ENCODE peak calls at places on chromosomes 5 and 9, in four cellular contexts. One of them, this sample, is unnamed.

GRCh38 chr9:35051069-35051967 is 21.1 kb downstream of the VCP start:
- DNase-seq in tibial artery: no peak
- DNase-seq in GM23338: peak
- DNase-seq in GM12865: peak
- DNase-seq in this sample: peak

GRCh38 chr5:154421868-154422267 is 23.9 kb upstream of the SAP30L start:
- DNase-seq in tibial artery: no peak
- DNase-seq in GM23338: peak
- DNase-seq in GM12865: peak
- DNase-seq in this sample: no peak

GRCh38 chr9:9170735-9171134 is 1371.2 kb upstream of the DMAC1 start:
- DNase-seq in tibial artery: no peak
- DNase-seq in GM23338: no peak
- DNase-seq in GM12865: peak
- DNase-seq in this sample: no peak

GRCh38 chr9:127519301-127520166 is 68.2 kb downstream of the LRSAM1 start:
- DNase-seq in tibial artery: no peak
- DNase-seq in GM23338: no peak
- DNase-seq in GM12865: peak
- DNase-seq in this sample: no peak

GRCh38 chr5:132668706-132669454 is 4.9 kb upstream of the IL4 start:
- DNase-seq in tibial artery: no peak
- DNase-seq in GM23338: no peak
- DNase-seq in GM12865: no peak
- DNase-seq in this sample: no peak

GRCh38 chr9:130661461-130662098 is 2.8 kb upstream of the PRDM12 start:
- DNase-seq in tibial artery: no peak
- DNase-seq in GM23338: peak
- DNase-seq in GM12865: no peak
- DNase-seq in this sample: no peak

GRCh38 chr5:23466401-23466886 is 41.0 kb upstream of the PRDM9 start:
- DNase-seq in tibial artery: no peak
- DNase-seq in GM23338: no peak
- DNase-seq in GM12865: no peak
- DNase-seq in this sample: no peak

GRCh38 chr5:96432245-96433065 is 593 bp downstream of the PCSK1 start:
- DNase-seq in tibial artery: no peak
- DNase-seq in GM23338: peak
- DNase-seq in GM12865: peak
- DNase-seq in this sample: no peak

GRCh38 chr9:89254773-89255125 is 56.2 kb upstream of the CKS2 start:
- DNase-seq in tibial artery: no peak
- DNase-seq in GM23338: no peak
- DNase-seq in GM12865: no peak
- DNase-seq in this sample: no peak

GRCh38 chr9:88426651-88427050 is 38.4 kb downstream of the SPIN1 start:
- DNase-seq in tibial artery: no peak
- DNase-seq in GM23338: no peak
- DNase-seq in GM12865: no peak
- DNase-seq in this sample: no peak

GRCh38 chr9:131511880-131512279 is 9.2 kb downstream of the POMT1 start:
- DNase-seq in tibial artery: no peak
- DNase-seq in GM23338: no peak
- DNase-seq in GM12865: no peak
- DNase-seq in this sample: no peak

GRCh38 chr5:67003906-67004729 is 192.5 kb downstream of the CD180 start:
- DNase-seq in tibial artery: peak
- DNase-seq in GM23338: peak
- DNase-seq in GM12865: peak
- DNase-seq in this sample: peak

GRCh38 chr9:18405240-18405639 is 68.7 kb upstream of the ADAMTSL1 start:
- DNase-seq in tibial artery: no peak
- DNase-seq in GM23338: no peak
- DNase-seq in GM12865: no peak
- DNase-seq in this sample: no peak

GRCh38 chr5:14305045-14305444 is 161.9 kb downstream of the TRIO start:
- DNase-seq in tibial artery: no peak
- DNase-seq in GM23338: no peak
- DNase-seq in GM12865: no peak
- DNase-seq in this sample: no peak

DNA sequence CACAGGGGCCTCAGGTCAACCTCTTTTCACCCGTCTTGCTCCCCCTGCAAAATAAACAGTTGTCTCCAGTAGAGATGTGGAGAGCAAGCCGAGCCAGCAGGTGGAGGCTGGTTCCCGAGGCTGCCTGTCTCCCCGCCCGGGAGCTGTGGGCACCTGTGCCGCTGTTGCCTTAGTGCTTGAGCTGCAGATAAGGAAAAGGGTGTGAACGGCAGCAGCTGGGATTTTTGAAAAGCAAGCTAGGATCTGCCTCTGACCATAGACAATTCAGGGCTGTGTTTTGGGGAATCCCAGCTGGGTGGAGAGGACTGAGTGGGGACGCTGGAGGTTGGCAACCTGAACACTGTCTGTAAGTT is 9.4 kb downstream of the WNK2 start:
- DNase-seq in tibial artery: no peak
- DNase-seq in GM23338: no peak
- DNase-seq in GM12865: no peak
- DNase-seq in this sample: peak
- TF ChIP-seq CTCF in tibial artery: no peak
- TF ChIP-seq CTCF in GM23338: no peak
- TF ChIP-seq CTCF in GM12865: no peak
- TF ChIP-seq CTCF in this sample: no peak

GRCh38 chr9:122857810-122858209 is 29.4 kb upstream of the PDCL start:
- DNase-seq in tibial artery: no peak
- DNase-seq in GM23338: no peak
- DNase-seq in GM12865: no peak
- DNase-seq in this sample: no peak
- H3K4me3 ChIP-seq in tibial artery: no peak
- H3K4me3 ChIP-seq in GM23338: no peak
- H3K4me3 ChIP-seq in GM12865: no peak
- H3K4me3 ChIP-seq in this sample: no peak

GRCh38 chr5:142783601-142784291 is 13.6 kb downstream of the ARHGAP26 start:
- DNase-seq in tibial artery: peak
- DNase-seq in GM23338: no peak
- DNase-seq in GM12865: peak
- DNase-seq in this sample: peak
- TF ChIP-seq CTCF in tibial artery: no peak
- TF ChIP-seq CTCF in GM23338: no peak
- TF ChIP-seq CTCF in GM12865: no peak
- TF ChIP-seq CTCF in this sample: no peak

GRCh38 chr5:124060010-124060409 is 548.0 kb downstream of the CSNK1G3 start:
- DNase-seq in tibial artery: no peak
- DNase-seq in GM23338: no peak
- DNase-seq in GM12865: no peak
- DNase-seq in this sample: no peak

GRCh38 chr5:124059200-124059599 is 547.2 kb downstream of the CSNK1G3 start:
- DNase-seq in tibial artery: no peak
- DNase-seq in GM23338: no peak
- DNase-seq in GM12865: no peak
- DNase-seq in this sample: no peak

GRCh38 chr5:124056326-124057160 is 544.6 kb downstream of the CSNK1G3 start:
- DNase-seq in tibial artery: no peak
- DNase-seq in GM23338: no peak
- DNase-seq in GM12865: peak
- DNase-seq in this sample: no peak

GRCh38 chr5:124057815-124058231 is 545.8 kb downstream of the CSNK1G3 start:
- DNase-seq in tibial artery: no peak
- DNase-seq in GM23338: no peak
- DNase-seq in GM12865: no peak
- DNase-seq in this sample: no peak

DNA sequence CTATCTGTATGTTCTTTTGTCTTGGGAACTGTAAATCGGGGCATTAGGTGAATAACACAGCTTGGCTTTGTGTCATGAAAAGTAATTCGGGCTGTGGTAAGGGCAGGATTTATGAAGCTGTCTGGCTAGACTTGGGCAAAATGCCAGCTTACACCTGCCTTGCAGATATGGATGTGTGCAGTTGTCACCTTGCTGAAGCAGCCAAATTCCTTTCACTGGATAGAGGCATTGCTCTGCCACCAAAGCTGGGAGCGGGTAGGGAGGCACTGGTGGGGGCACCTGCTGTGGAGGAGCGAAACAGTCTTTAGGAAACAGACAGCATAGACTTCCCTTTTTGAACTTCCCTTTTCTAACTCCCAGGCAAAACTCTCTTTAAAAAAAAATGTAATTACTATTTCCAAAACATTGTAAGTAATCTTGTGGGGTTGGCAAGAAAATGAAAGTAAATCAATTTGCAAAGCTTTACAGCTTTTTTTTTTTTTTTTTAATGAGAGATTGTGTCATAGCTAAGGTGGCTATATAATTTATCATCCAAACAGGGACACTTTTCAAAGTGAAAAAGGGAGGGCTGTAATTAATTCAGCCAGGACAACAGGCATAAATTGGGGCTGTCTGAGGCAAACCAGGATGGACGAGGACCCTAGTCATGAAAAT is 545.3 kb downstream of the CSNK1G3 start:
- DNase-seq in tibial artery: peak
- DNase-seq in GM23338: no peak
- DNase-seq in GM12865: peak
- DNase-seq in this sample: peak
- H3K4me3 ChIP-seq in tibial artery: no peak
- H3K4me3 ChIP-seq in GM23338: no peak
- H3K4me3 ChIP-seq in GM12865: peak
- H3K4me3 ChIP-seq in this sample: peak

DNA sequence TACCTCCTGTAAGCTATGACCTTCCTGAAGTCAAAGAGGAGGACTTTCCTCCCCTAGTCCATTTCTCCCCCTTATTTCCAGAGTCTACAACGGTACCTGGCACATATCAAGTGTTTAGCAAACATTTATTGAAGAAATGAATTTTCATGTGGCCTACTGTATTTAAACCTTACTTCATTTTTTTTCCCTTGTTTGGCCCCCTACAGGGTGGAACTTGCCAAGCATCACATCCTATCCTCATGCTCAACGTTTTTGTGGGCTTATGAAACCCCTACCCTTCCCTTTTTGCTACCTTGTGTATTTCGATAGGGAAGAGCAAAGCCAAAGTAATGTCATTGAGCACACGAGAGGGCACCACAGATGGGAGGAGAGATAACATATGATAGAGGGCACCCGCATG is 1857.8 kb upstream of the WWC1 start:
- DNase-seq in tibial artery: no peak
- DNase-seq in GM23338: peak
- DNase-seq in GM12865: no peak
- DNase-seq in this sample: no peak
- TF ChIP-seq CTCF in tibial artery: no peak
- TF ChIP-seq CTCF in GM23338: peak
- TF ChIP-seq CTCF in GM12865: no peak
- TF ChIP-seq CTCF in this sample: no peak

DNA sequence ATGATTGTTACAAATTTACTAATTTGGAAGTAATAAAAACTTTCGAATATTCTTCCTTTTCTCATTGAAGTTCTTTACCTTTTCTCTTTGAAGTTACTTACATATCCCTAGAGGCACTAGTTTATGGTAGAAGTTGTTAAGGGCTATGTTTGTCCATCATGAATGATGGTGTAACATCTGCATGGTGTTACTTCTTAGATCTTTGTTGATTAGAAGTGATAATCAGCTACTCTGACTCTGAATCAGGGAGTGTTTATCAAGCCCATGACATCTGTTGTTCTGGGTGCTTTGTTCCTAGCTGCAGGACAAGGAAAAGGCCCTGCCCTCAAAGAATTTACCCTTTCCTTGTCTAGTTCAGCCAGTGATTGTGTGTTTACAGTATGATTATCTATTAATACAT is 32.9 kb downstream of the MAP3K1 start:
- DNase-seq in tibial artery: no peak
- DNase-seq in GM23338: no peak
- DNase-seq in GM12865: no peak
- DNase-seq in this sample: no peak
- H3K4me3 ChIP-seq in tibial artery: no peak
- H3K4me3 ChIP-seq in GM23338: no peak
- H3K4me3 ChIP-seq in GM12865: no peak
- H3K4me3 ChIP-seq in this sample: no peak

DNA sequence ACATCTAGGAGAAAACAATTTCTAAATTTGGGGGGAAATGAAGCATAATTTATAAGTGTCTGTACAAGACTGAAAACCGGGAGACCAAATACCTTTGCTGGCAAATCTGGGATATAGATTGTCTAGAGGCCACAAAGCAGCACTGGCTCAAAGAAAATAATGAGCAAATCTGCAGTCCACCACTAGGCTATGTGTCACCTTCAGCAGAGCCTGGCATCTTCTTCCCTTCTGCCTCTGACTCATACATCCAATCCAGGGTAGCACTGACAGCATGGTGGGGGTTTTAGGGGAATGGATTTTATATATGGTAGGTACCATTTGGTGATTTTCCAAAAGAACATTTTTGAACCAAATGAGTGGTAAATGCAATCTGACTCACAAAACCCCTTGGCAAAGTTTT is 12.8 kb downstream of the FAM81B start:
- DNase-seq in tibial artery: no peak
- DNase-seq in GM23338: no peak
- DNase-seq in GM12865: no peak
- DNase-seq in this sample: no peak
- TF ChIP-seq CTCF in tibial artery: no peak
- TF ChIP-seq CTCF in GM23338: no peak
- TF ChIP-seq CTCF in GM12865: no peak
- TF ChIP-seq CTCF in this sample: no peak

GRCh38 chr5:176534640-176535039 is 2.6 kb downstream of the RNF44 start:
- DNase-seq in tibial artery: no peak
- DNase-seq in GM23338: no peak
- DNase-seq in GM12865: peak
- DNase-seq in this sample: no peak
- H3K4me3 ChIP-seq in tibial artery: peak
- H3K4me3 ChIP-seq in GM23338: peak
- H3K4me3 ChIP-seq in GM12865: peak
- H3K4me3 ChIP-seq in this sample: peak

GRCh38 chr9:2335260-2335659 is 286.3 kb upstream of the VLDLR start:
- DNase-seq in tibial artery: no peak
- DNase-seq in GM23338: no peak
- DNase-seq in GM12865: no peak
- DNase-seq in this sample: no peak

GRCh38 chr9:2337131-2337530 is 284.5 kb upstream of the VLDLR start:
- DNase-seq in tibial artery: no peak
- DNase-seq in GM23338: no peak
- DNase-seq in GM12865: no peak
- DNase-seq in this sample: no peak

GRCh38 chr9:2337602-2338001 is 284.0 kb upstream of the VLDLR start:
- DNase-seq in tibial artery: no peak
- DNase-seq in GM23338: no peak
- DNase-seq in GM12865: no peak
- DNase-seq in this sample: no peak

GRCh38 chr9:2338770-2339169 is 282.8 kb upstream of the VLDLR start:
- DNase-seq in tibial artery: no peak
- DNase-seq in GM23338: no peak
- DNase-seq in GM12865: no peak
- DNase-seq in this sample: no peak

DNA sequence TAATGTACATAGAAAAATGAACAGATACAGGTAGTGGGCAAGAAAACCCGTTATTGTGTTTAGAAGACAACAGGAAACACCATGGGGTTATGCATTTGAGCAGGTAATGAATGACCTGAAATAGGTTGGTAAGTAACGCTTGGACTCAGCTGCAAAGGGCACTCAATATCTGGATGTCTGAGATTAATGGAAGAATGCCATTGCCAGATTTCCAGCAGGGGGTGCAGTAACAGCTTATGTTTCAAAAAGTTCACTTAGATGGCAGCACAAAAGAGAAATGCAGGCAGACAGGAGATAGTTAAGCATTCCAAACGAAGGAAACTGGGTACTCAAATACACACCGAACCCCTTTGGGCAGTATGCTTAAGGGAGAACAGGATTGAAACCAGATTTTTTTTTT is 285.5 kb upstream of the VLDLR start:
- DNase-seq in tibial artery: no peak
- DNase-seq in GM23338: no peak
- DNase-seq in GM12865: peak
- DNase-seq in this sample: no peak
- TF ChIP-seq CTCF in tibial artery: no peak
- TF ChIP-seq CTCF in GM23338: peak
- TF ChIP-seq CTCF in GM12865: peak
- TF ChIP-seq CTCF in this sample: peak

This sample was measured in psoas muscle.